ENCODE peak calls at places on chromosomes 5 and 9, in eight cellular contexts. W, K, M, C, A, I, E and P are unnamed samples.

GRCh38 chr5:144583493-144584154 is 413.0 kb downstream of the KCTD16 start:
- DNase-seq in W (no peak), K (peak; percentile 30), M (no peak), C (no peak), A (no peak), I (no peak), E (no peak), P (no peak)

GRCh38 chr9:89398651-89399050 is 80.4 kb downstream of the SECISBP2 start:
- DNase-seq in W (no peak), K (no peak), M (no peak), C (no peak), A (no peak), I (no peak), E (no peak), P (no peak)

GRCh38 chr9:70449461-70449860 is 35.0 kb upstream of the KLF9 start:
- DNase-seq in W (no peak), K (no peak), M (no peak), C (no peak), A (no peak), I (no peak), E (no peak), P (no peak)

GRCh38 chr9:69131682-69132081 is 42.4 kb upstream of the TJP2 start:
- DNase-seq in W (no peak), K (no peak), M (no peak), C (no peak), A (peak; percentile 97), I (no peak), E (no peak), P (no peak)

GRCh38 chr9:129350143-129350935 is 172.3 kb upstream of the IER5L start:
- DNase-seq in W (no peak), K (no peak), M (no peak), C (no peak), A (no peak), I (no peak), E (no peak), P (no peak)

GRCh38 chr5:7010578-7010977 is 297.3 kb downstream of the TENT4A start:
- DNase-seq in W (no peak), K (no peak), M (no peak), C (no peak), A (no peak), I (no peak), E (no peak), P (no peak)

GRCh38 chr9:15873573-15874177 is 320.8 kb downstream of the CCDC171 start:
- DNase-seq in W (no peak), K (peak; percentile 60), M (no peak), C (no peak), A (peak; percentile 58), I (peak; percentile 0), E (no peak), P (no peak)

GRCh38 chr5:158313027-158313738 is 454.2 kb upstream of the CLINT1 start:
- DNase-seq in W (no peak), K (no peak), M (no peak), C (no peak), A (no peak), I (no peak), E (no peak), P (no peak)

GRCh38 chr5:176888016-176888864 is 10.9 kb downstream of the HK3 start:
- DNase-seq in W (no peak), K (no peak), M (no peak), C (no peak), A (no peak), I (no peak), E (no peak), P (no peak)

GRCh38 chr5:156477196-156477595 is 150.2 kb downstream of the SGCD start:
- DNase-seq in W (no peak), K (no peak), M (no peak), C (no peak), A (peak; percentile 44), I (no peak), E (no peak), P (no peak)

GRCh38 chr5:108164574-108164973 is 217.3 kb downstream of the FBXL17 start:
- DNase-seq in W (no peak), K (no peak), M (no peak), C (no peak), A (no peak), I (no peak), E (no peak), P (no peak)

GRCh38 chr9:88660611-88661010 is 125.6 kb downstream of the NXNL2 start:
- DNase-seq in W (no peak), K (no peak), M (no peak), C (no peak), A (peak; percentile 51), I (peak; percentile 0), E (no peak), P (no peak)

GRCh38 chr5:35898952-35899351 is 39.5 kb downstream of the CAPSL start:
- DNase-seq in W (no peak), K (no peak), M (no peak), C (no peak), A (no peak), I (peak; percentile 29), E (no peak), P (no peak)

GRCh38 chr5:135031146-135031812 is 2.7 kb downstream of the PITX1 start:
- DNase-seq in W (no peak), K (no peak), M (no peak), C (no peak), A (peak; percentile 65), I (no peak), E (no peak), P (no peak)

GRCh38 chr5:124343451-124343867 is 403.0 kb downstream of the ZNF608 start:
- DNase-seq in W (no peak), K (no peak), M (no peak), C (no peak), A (peak; percentile 98), I (no peak), E (no peak), P (no peak)

GRCh38 chr9:71647094-71647591 is 121.2 kb downstream of the CEMIP2 start:
- DNase-seq in W (no peak), K (no peak), M (peak; percentile 63), C (no peak), A (peak; percentile 87), I (no peak), E (no peak), P (peak; percentile 1)

GRCh38 chr5:56207537-56207936 is 25.6 kb downstream of the ANKRD55 start:
- DNase-seq in W (no peak), K (no peak), M (no peak), C (no peak), A (peak; percentile 67), I (no peak), E (no peak), P (no peak)

GRCh38 chr5:88818296-88818695 is 64.7 kb downstream of the MEF2C start:
- DNase-seq in W (no peak), K (no peak), M (no peak), C (no peak), A (no peak), I (no peak), E (no peak), P (no peak)

GRCh38 chr5:156678484-156678883 is 171.6 kb upstream of the PPP1R2B start:
- DNase-seq in W (no peak), K (no peak), M (no peak), C (no peak), A (no peak), I (no peak), E (no peak), P (no peak)

GRCh38 chr9:9746826-9747225 is 866.0 kb downstream of the PTPRD start:
- DNase-seq in W (no peak), K (no peak), M (no peak), C (no peak), A (no peak), I (no peak), E (no peak), P (no peak)

GRCh38 chr9:119453490-119453911 is 84.3 kb upstream of the BRINP1 start:
- DNase-seq in W (no peak), K (no peak), M (no peak), C (no peak), A (no peak), I (no peak), E (no peak), P (no peak)

GRCh38 chr9:18905033-18905882 is 127.8 kb downstream of the SAXO1 start:
- DNase-seq in W (no peak), K (no peak), M (peak; percentile 6), C (no peak), A (no peak), I (no peak), E (no peak), P (no peak)

GRCh38 chr5:30103056-30104020 is 1090.1 kb upstream of the CDH6 start:
- DNase-seq in W (no peak), K (no peak), M (no peak), C (no peak), A (peak; percentile 3), I (no peak), E (no peak), P (no peak)

GRCh38 chr5:160169326-160169725 is 50.1 kb upstream of the PWWP2A start:
- DNase-seq in W (no peak), K (no peak), M (no peak), C (no peak), A (peak; percentile 92), I (no peak), E (no peak), P (no peak)

GRCh38 chr9:86253577-86253976 is 5.9 kb downstream of the C9orf153 start:
- DNase-seq in W (no peak), K (no peak), M (no peak), C (no peak), A (no peak), I (no peak), E (no peak), P (no peak)

GRCh38 chr9:75378036-75378435 is 289.7 kb downstream of the OSTF1 start:
- DNase-seq in W (no peak), K (no peak), M (peak; percentile 56), C (no peak), A (no peak), I (no peak), E (no peak), P (no peak)

GRCh38 chr9:8958358-8958757 is 1158.8 kb upstream of the DMAC1 start:
- DNase-seq in W (no peak), K (no peak), M (no peak), C (no peak), A (no peak), I (no peak), E (no peak), P (no peak)

GRCh38 chr5:135235551-135236100 is 163.4 kb downstream of the MACROH2A1 start:
- DNase-seq in W (no peak), K (no peak), M (no peak), C (no peak), A (no peak), I (no peak), E (no peak), P (no peak)

GRCh38 chr5:1804001-1804690 is 2.9 kb downstream of the NDUFS6 start:
- DNase-seq in W (no peak), K (no peak), M (no peak), C (no peak), A (no peak), I (no peak), E (no peak), P (no peak)

GRCh38 chr5:17018871-17019270 is 82.8 kb upstream of the MYO10 start:
- DNase-seq in W (no peak), K (no peak), M (no peak), C (no peak), A (no peak), I (no peak), E (no peak), P (no peak)

GRCh38 chr5:34655354-34655991 is 655 bp upstream of the RAI14 start:
- DNase-seq in W (no peak), K (peak; percentile 28), M (peak; percentile 64), C (peak; percentile 14), A (peak; percentile 87), I (peak; percentile 9), E (peak; percentile 4), P (peak; percentile 11)

GRCh38 chr9:137705443-137705863 is 86.6 kb downstream of the EHMT1 start:
- DNase-seq in W (no peak), K (no peak), M (no peak), C (no peak), A (no peak), I (no peak), E (no peak), P (peak; percentile 8)

GRCh38 chr9:91751922-91752321 is 198.1 kb downstream of the ROR2 start:
- DNase-seq in W (no peak), K (no peak), M (no peak), C (no peak), A (peak; percentile 41), I (no peak), E (no peak), P (no peak)

GRCh38 chr5:153632748-153633290 is 142.3 kb downstream of the GRIA1 start:
- DNase-seq in W (no peak), K (no peak), M (no peak), C (no peak), A (no peak), I (no peak), E (no peak), P (no peak)